ENCODE peak calls at places on chromosomes 13 and 19, in five cellular contexts. One of them, this sample, is unnamed.

GRCh38 chr19:39704181-39705044 is at the start of gene LGALS14:
- DNase-seq in H1: no peak
- DNase-seq in GM12891: no peak
- DNase-seq in HepG2: no peak
- DNase-seq in K562: no peak
- DNase-seq in this sample: no peak

GRCh38 chr19:45250216-45250831 is 747 bp upstream of the MARK4 start:
- DNase-seq in H1: no peak
- DNase-seq in GM12891: no peak
- DNase-seq in HepG2: no peak
- DNase-seq in K562: no peak
- DNase-seq in this sample: no peak

GRCh38 chr19:19336597-19336996 is 16.0 kb downstream of the MAU2 start:
- DNase-seq in H1: no peak
- DNase-seq in GM12891: no peak
- DNase-seq in HepG2: no peak
- DNase-seq in K562: no peak
- DNase-seq in this sample: no peak

GRCh38 chr19:19550454-19550842 is 12.4 kb downstream of the CILP2 start:
- DNase-seq in H1: no peak
- DNase-seq in GM12891: no peak
- DNase-seq in HepG2: no peak
- DNase-seq in K562: no peak
- DNase-seq in this sample: no peak

GRCh38 chr19:3822683-3823344 is 36.6 kb upstream of the MATK start:
- DNase-seq in H1: no peak
- DNase-seq in GM12891: no peak
- DNase-seq in HepG2: no peak
- DNase-seq in K562: no peak
- DNase-seq in this sample: no peak

GRCh38 chr13:20442798-20443381 is 82.8 kb downstream of the CRYL1 start:
- DNase-seq in H1: no peak
- DNase-seq in GM12891: no peak
- DNase-seq in HepG2: no peak
- DNase-seq in K562: no peak
- DNase-seq in this sample: no peak

GRCh38 chr13:33957497-33957905 is 139.6 kb downstream of the RFC3 start:
- DNase-seq in H1: no peak
- DNase-seq in GM12891: no peak
- DNase-seq in HepG2: peak
- DNase-seq in K562: no peak
- DNase-seq in this sample: no peak

GRCh38 chr19:1243768-1244692 is 2.5 kb downstream of the ATP5F1D start:
- DNase-seq in H1: peak
- DNase-seq in GM12891: peak
- DNase-seq in HepG2: peak
- DNase-seq in K562: no peak
- DNase-seq in this sample: no peak

GRCh38 chr13:67275351-67275989 is 45.3 kb upstream of the PCDH9 start:
- DNase-seq in H1: no peak
- DNase-seq in GM12891: no peak
- DNase-seq in HepG2: no peak
- DNase-seq in K562: no peak
- DNase-seq in this sample: no peak

GRCh38 chr19:4575267-4575793 is 15.8 kb upstream of the SEMA6B start:
- DNase-seq in H1: peak
- DNase-seq in GM12891: no peak
- DNase-seq in HepG2: peak
- DNase-seq in K562: peak
- DNase-seq in this sample: no peak

GRCh38 chr13:111919286-111919685 is 147.7 kb upstream of the SOX1 start:
- DNase-seq in H1: no peak
- DNase-seq in GM12891: no peak
- DNase-seq in HepG2: no peak
- DNase-seq in K562: no peak
- DNase-seq in this sample: no peak

GRCh38 chr19:10643968-10644290 is 10.2 kb upstream of the ILF3 start:
- DNase-seq in H1: no peak
- DNase-seq in GM12891: no peak
- DNase-seq in HepG2: no peak
- DNase-seq in K562: no peak
- DNase-seq in this sample: no peak

DNA sequence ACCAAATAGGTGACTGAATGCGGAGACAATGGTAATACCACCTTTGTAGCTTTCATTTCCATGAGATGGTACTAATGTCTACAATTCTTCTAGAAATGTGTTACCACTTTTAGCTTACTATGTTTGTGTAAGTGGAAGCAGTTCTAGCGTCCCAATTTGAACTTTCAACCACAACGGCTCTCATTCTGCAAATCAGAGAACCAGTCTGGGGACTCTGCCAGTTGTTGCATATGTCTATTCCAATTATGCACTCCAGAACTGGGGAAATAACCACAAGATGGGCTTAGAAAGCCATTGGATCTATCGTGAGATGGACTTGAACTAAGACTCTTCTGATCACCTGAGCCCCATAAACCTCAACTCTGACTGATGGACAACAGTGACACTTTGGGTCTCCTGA is 862.3 kb downstream of the SLITRK1 start:
- DNase-seq in H1: no peak
- DNase-seq in GM12891: no peak
- DNase-seq in HepG2: no peak
- DNase-seq in K562: no peak
- DNase-seq in this sample: no peak
- TF ChIP-seq TAF1 in H1: no peak
- TF ChIP-seq TAF1 in GM12891: no peak
- TF ChIP-seq TAF1 in HepG2: no peak
- TF ChIP-seq TAF1 in K562: no peak
- TF ChIP-seq TAF1 in this sample: no peak

DNA sequence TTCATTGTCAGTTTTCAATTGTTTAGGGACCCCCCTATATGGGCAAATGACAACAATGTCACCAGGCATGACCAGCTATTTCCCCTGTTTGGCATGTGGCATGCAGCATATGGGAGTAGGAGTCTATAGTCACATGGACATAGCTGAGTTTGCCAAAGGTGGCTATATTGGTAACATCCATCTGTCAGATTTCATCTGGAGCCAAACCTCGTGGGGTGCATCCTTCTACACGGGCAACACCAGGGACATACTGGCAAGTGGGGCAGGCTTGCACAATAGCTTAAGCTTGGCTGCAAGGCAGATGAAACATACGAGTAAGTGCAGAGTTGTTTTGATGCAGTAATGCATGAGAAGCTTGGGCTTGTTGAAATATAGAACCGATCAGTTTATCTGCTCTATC is 24.5 kb upstream of the ZNF816 start:
- DNase-seq in H1: no peak
- DNase-seq in GM12891: no peak
- DNase-seq in HepG2: no peak
- DNase-seq in K562: no peak
- DNase-seq in this sample: no peak
- TF ChIP-seq TAF1 in H1: no peak
- TF ChIP-seq TAF1 in GM12891: no peak
- TF ChIP-seq TAF1 in HepG2: no peak
- TF ChIP-seq TAF1 in K562: no peak
- TF ChIP-seq TAF1 in this sample: no peak

GRCh38 chr19:43380008-43380407 is 26.5 kb downstream of the CD177 start:
- DNase-seq in H1: no peak
- DNase-seq in GM12891: no peak
- DNase-seq in HepG2: no peak
- DNase-seq in K562: no peak
- DNase-seq in this sample: no peak

GRCh38 chr19:43380771-43381386 is 27.4 kb downstream of the CD177 start:
- DNase-seq in H1: no peak
- DNase-seq in GM12891: no peak
- DNase-seq in HepG2: peak
- DNase-seq in K562: no peak
- DNase-seq in this sample: no peak
- TF ChIP-seq TAF1 in H1: no peak
- TF ChIP-seq TAF1 in GM12891: no peak
- TF ChIP-seq TAF1 in HepG2: no peak
- TF ChIP-seq TAF1 in K562: no peak
- TF ChIP-seq TAF1 in this sample: no peak

GRCh38 chr13:73623281-73623680 is 510.9 kb downstream of the KLF12 start:
- DNase-seq in H1: no peak
- DNase-seq in GM12891: no peak
- DNase-seq in HepG2: no peak
- DNase-seq in K562: no peak
- DNase-seq in this sample: no peak

GRCh38 chr13:73622375-73622774 is 511.8 kb downstream of the KLF12 start:
- DNase-seq in H1: no peak
- DNase-seq in GM12891: no peak
- DNase-seq in HepG2: no peak
- DNase-seq in K562: no peak
- DNase-seq in this sample: no peak

DNA sequence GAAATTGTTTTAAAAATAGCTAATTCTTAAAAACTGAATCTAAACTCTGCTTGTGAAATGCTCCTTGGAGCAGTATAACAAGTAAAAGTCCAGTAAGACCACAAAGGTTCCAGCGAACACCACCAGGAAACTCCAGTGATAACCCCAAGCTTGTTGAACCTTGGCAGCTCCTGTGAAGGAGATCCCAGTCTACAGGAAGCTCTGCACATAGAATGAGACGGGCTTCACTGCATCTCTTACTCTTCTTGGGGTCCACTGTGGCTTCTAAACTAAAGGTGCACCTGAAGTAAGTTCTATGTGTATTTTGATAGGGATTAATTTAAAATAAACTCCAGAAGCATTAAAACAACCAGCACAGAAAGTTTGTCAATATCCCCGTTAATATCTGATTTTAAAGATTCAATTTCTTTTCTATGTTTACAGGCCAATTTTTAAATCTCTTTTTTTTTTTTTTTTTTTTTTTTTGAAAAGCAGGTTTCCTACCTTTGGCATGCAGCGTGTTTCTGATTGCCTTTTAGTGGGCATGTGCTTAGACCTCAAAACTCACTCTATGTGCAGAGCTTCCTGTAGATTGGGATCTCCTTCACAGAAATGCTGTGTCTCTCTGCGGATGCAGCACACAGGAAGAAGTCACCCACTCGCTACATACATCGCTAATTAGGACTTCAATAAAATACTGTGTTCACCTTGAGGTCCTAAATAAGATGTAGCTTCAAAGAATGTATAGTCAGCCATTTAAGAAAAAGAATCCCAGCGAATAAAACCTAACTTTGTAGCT is 508.5 kb downstream of the KLF12 start:
- DNase-seq in H1: no peak
- DNase-seq in GM12891: no peak
- DNase-seq in HepG2: no peak
- DNase-seq in K562: no peak
- DNase-seq in this sample: no peak
- TF ChIP-seq TAF1 in H1: no peak
- TF ChIP-seq TAF1 in GM12891: no peak
- TF ChIP-seq TAF1 in HepG2: no peak
- TF ChIP-seq TAF1 in K562: no peak
- TF ChIP-seq TAF1 in this sample: no peak

GRCh38 chr13:77139311-77139710 is 112.4 kb upstream of the FBXL3 start:
- DNase-seq in H1: no peak
- DNase-seq in GM12891: no peak
- DNase-seq in HepG2: no peak
- DNase-seq in K562: no peak
- DNase-seq in this sample: no peak
- TF ChIP-seq TAF1 in H1: no peak
- TF ChIP-seq TAF1 in GM12891: no peak
- TF ChIP-seq TAF1 in HepG2: no peak
- TF ChIP-seq TAF1 in K562: no peak
- TF ChIP-seq TAF1 in this sample: no peak

GRCh38 chr13:87255394-87255793 is 415.8 kb upstream of the SLITRK5 start:
- DNase-seq in H1: no peak
- DNase-seq in GM12891: no peak
- DNase-seq in HepG2: no peak
- DNase-seq in K562: no peak
- DNase-seq in this sample: no peak

GRCh38 chr13:87259479-87260083 is 411.6 kb upstream of the SLITRK5 start:
- DNase-seq in H1: no peak
- DNase-seq in GM12891: no peak
- DNase-seq in HepG2: peak
- DNase-seq in K562: no peak
- DNase-seq in this sample: no peak
- TF ChIP-seq TAF1 in H1: no peak
- TF ChIP-seq TAF1 in GM12891: no peak
- TF ChIP-seq TAF1 in HepG2: no peak
- TF ChIP-seq TAF1 in K562: no peak
- TF ChIP-seq TAF1 in this sample: no peak

GRCh38 chr19:50890422-50891252 is 17.4 kb downstream of the KLK2 start:
- DNase-seq in H1: no peak
- DNase-seq in GM12891: no peak
- DNase-seq in HepG2: no peak
- DNase-seq in K562: no peak
- DNase-seq in this sample: peak
- TF ChIP-seq TAF1 in H1: no peak
- TF ChIP-seq TAF1 in GM12891: no peak
- TF ChIP-seq TAF1 in HepG2: no peak
- TF ChIP-seq TAF1 in K562: no peak
- TF ChIP-seq TAF1 in this sample: no peak